ENCODE peak calls at places on chromosomes 7 and 10, in nine cellular contexts. One of them, this sample, is unnamed.

GRCh38 chr7:11946794-11947193 is 114.8 kb upstream of the THSD7A start:
- DNase-seq in skeletal muscle cell: no peak
- DNase-seq in tibial artery: no peak
- DNase-seq in epithelial cell of esophagus: no peak
- DNase-seq in lung: no peak
- DNase-seq in fibroblast of pulmonary artery: no peak
- DNase-seq in cardiac muscle cell: no peak
- DNase-seq in psoas muscle: no peak
- DNase-seq in lower lobe of right lung: no peak
- DNase-seq in this sample: no peak

GRCh38 chr7:50229964-50230363 is 74.6 kb upstream of the IKZF1 start:
- DNase-seq in epithelial cell of esophagus: no peak
- DNase-seq in tibial artery: no peak
- DNase-seq in fibroblast of pulmonary artery: peak; percentile 2
- DNase-seq in cardiac muscle cell: peak; percentile 1
- DNase-seq in lung: no peak
- DNase-seq in skeletal muscle cell: no peak
- DNase-seq in psoas muscle: no peak
- DNase-seq in lower lobe of right lung: no peak
- DNase-seq in this sample: no peak

GRCh38 chr10:73655257-73655989 is 406 bp downstream of the SYNPO2L start:
- DNase-seq in fibroblast of pulmonary artery: no peak
- DNase-seq in tibial artery: no peak
- DNase-seq in cardiac muscle cell: no peak
- DNase-seq in skeletal muscle cell: no peak
- DNase-seq in epithelial cell of esophagus: peak; percentile 56
- DNase-seq in lower lobe of right lung: no peak
- DNase-seq in psoas muscle: no peak
- DNase-seq in lung: no peak
- DNase-seq in this sample: no peak

GRCh38 chr7:39682042-39682441 is 58.7 kb downstream of the RALA start:
- DNase-seq in skeletal muscle cell: no peak
- DNase-seq in fibroblast of pulmonary artery: no peak
- DNase-seq in epithelial cell of esophagus: no peak
- DNase-seq in psoas muscle: no peak
- DNase-seq in lung: no peak
- DNase-seq in tibial artery: no peak
- DNase-seq in cardiac muscle cell: no peak
- DNase-seq in lower lobe of right lung: no peak
- DNase-seq in this sample: no peak

GRCh38 chr7:49001610-49002033 is 77.3 kb downstream of the CDC14C start:
- DNase-seq in epithelial cell of esophagus: peak; percentile 56
- DNase-seq in cardiac muscle cell: peak; percentile 2
- DNase-seq in skeletal muscle cell: no peak
- DNase-seq in psoas muscle: no peak
- DNase-seq in lower lobe of right lung: no peak
- DNase-seq in lung: no peak
- DNase-seq in fibroblast of pulmonary artery: peak; percentile 0
- DNase-seq in tibial artery: no peak
- DNase-seq in this sample: no peak

GRCh38 chr7:139597028-139597427 is 73.5 kb downstream of the CLEC2L start:
- DNase-seq in psoas muscle: no peak
- DNase-seq in skeletal muscle cell: no peak
- DNase-seq in lung: no peak
- DNase-seq in fibroblast of pulmonary artery: no peak
- DNase-seq in tibial artery: no peak
- DNase-seq in cardiac muscle cell: no peak
- DNase-seq in lower lobe of right lung: no peak
- DNase-seq in epithelial cell of esophagus: no peak
- DNase-seq in this sample: peak; percentile 56

GRCh38 chr7:131947661-131948060 is 391.2 kb upstream of the PODXL start:
- DNase-seq in tibial artery: no peak
- DNase-seq in skeletal muscle cell: no peak
- DNase-seq in cardiac muscle cell: no peak
- DNase-seq in fibroblast of pulmonary artery: no peak
- DNase-seq in lower lobe of right lung: no peak
- DNase-seq in lung: no peak
- DNase-seq in psoas muscle: no peak
- DNase-seq in epithelial cell of esophagus: no peak
- DNase-seq in this sample: peak; percentile 67

GRCh38 chr10:17056781-17057191 is 72.8 kb downstream of the CUBN start:
- DNase-seq in psoas muscle: no peak
- DNase-seq in skeletal muscle cell: no peak
- DNase-seq in tibial artery: no peak
- DNase-seq in fibroblast of pulmonary artery: peak; percentile 65
- DNase-seq in cardiac muscle cell: peak; percentile 57
- DNase-seq in epithelial cell of esophagus: peak; percentile 30
- DNase-seq in lung: no peak
- DNase-seq in lower lobe of right lung: no peak
- DNase-seq in this sample: no peak

GRCh38 chr10:103715430-103715829 is 139.9 kb downstream of the SH3PXD2A start:
- DNase-seq in tibial artery: no peak
- DNase-seq in psoas muscle: no peak
- DNase-seq in cardiac muscle cell: peak; percentile 47
- DNase-seq in epithelial cell of esophagus: peak; percentile 79
- DNase-seq in skeletal muscle cell: peak; percentile 60
- DNase-seq in lower lobe of right lung: no peak
- DNase-seq in fibroblast of pulmonary artery: peak; percentile 70
- DNase-seq in lung: no peak
- DNase-seq in this sample: no peak

GRCh38 chr10:5971886-5972285 is 5.5 kb downstream of the IL15RA start:
- DNase-seq in lung: peak; percentile 27
- DNase-seq in epithelial cell of esophagus: no peak
- DNase-seq in lower lobe of right lung: no peak
- DNase-seq in cardiac muscle cell: peak; percentile 67
- DNase-seq in fibroblast of pulmonary artery: peak; percentile 19
- DNase-seq in tibial artery: no peak
- DNase-seq in skeletal muscle cell: no peak
- DNase-seq in psoas muscle: no peak
- DNase-seq in this sample: peak; percentile 12

GRCh38 chr10:1274746-1275544 is 218.8 kb downstream of the WDR37 start:
- DNase-seq in psoas muscle: no peak
- DNase-seq in cardiac muscle cell: no peak
- DNase-seq in epithelial cell of esophagus: no peak
- DNase-seq in lower lobe of right lung: no peak
- DNase-seq in fibroblast of pulmonary artery: no peak
- DNase-seq in tibial artery: no peak
- DNase-seq in lung: no peak
- DNase-seq in skeletal muscle cell: no peak
- DNase-seq in this sample: no peak

GRCh38 chr7:3588341-3588740 is 287.3 kb downstream of the SDK1 start:
- DNase-seq in fibroblast of pulmonary artery: no peak
- DNase-seq in tibial artery: no peak
- DNase-seq in lower lobe of right lung: no peak
- DNase-seq in cardiac muscle cell: no peak
- DNase-seq in psoas muscle: no peak
- DNase-seq in skeletal muscle cell: no peak
- DNase-seq in lung: no peak
- DNase-seq in epithelial cell of esophagus: peak; percentile 70
- DNase-seq in this sample: no peak

GRCh38 chr7:3591150-3591549 is 290.1 kb downstream of the SDK1 start:
- DNase-seq in skeletal muscle cell: no peak
- DNase-seq in lung: no peak
- DNase-seq in tibial artery: no peak
- DNase-seq in cardiac muscle cell: no peak
- DNase-seq in epithelial cell of esophagus: no peak
- DNase-seq in lower lobe of right lung: no peak
- DNase-seq in psoas muscle: no peak
- DNase-seq in fibroblast of pulmonary artery: no peak
- DNase-seq in this sample: no peak

GRCh38 chr7:3589756-3590155 is 288.7 kb downstream of the SDK1 start:
- DNase-seq in cardiac muscle cell: no peak
- DNase-seq in epithelial cell of esophagus: peak; percentile 88
- DNase-seq in psoas muscle: no peak
- DNase-seq in tibial artery: no peak
- DNase-seq in fibroblast of pulmonary artery: no peak
- DNase-seq in skeletal muscle cell: no peak
- DNase-seq in lower lobe of right lung: no peak
- DNase-seq in lung: no peak
- DNase-seq in this sample: no peak

GRCh38 chr7:3591944-3592343 is 290.9 kb downstream of the SDK1 start:
- DNase-seq in psoas muscle: no peak
- DNase-seq in fibroblast of pulmonary artery: no peak
- DNase-seq in cardiac muscle cell: no peak
- DNase-seq in lung: no peak
- DNase-seq in lower lobe of right lung: no peak
- DNase-seq in tibial artery: no peak
- DNase-seq in skeletal muscle cell: no peak
- DNase-seq in epithelial cell of esophagus: no peak
- DNase-seq in this sample: no peak

GRCh38 chr7:3592438-3593134 is 291.5 kb downstream of the SDK1 start:
- DNase-seq in tibial artery: no peak
- DNase-seq in lower lobe of right lung: no peak
- DNase-seq in lung: no peak
- DNase-seq in fibroblast of pulmonary artery: no peak
- DNase-seq in skeletal muscle cell: no peak
- DNase-seq in cardiac muscle cell: no peak
- DNase-seq in psoas muscle: no peak
- DNase-seq in epithelial cell of esophagus: no peak
- DNase-seq in this sample: no peak
- H3K4me3 ChIP-seq in tibial artery: no peak overlapping the region
- H3K4me3 ChIP-seq in lower lobe of right lung: no peak overlapping the region
- H3K4me3 ChIP-seq in lung: no peak overlapping the region
- H3K4me3 ChIP-seq in fibroblast of pulmonary artery: no peak overlapping the region
- H3K4me3 ChIP-seq in skeletal muscle cell: no peak overlapping the region
- H3K4me3 ChIP-seq in cardiac muscle cell: no peak overlapping the region
- H3K4me3 ChIP-seq in psoas muscle: no peak overlapping the region
- H3K4me3 ChIP-seq in epithelial cell of esophagus: no peak overlapping the region
- H3K4me3 ChIP-seq in this sample: no peak overlapping the region

GRCh38 chr7:106863216-106863997 is 1.7 kb upstream of the PIK3CG start:
- DNase-seq in psoas muscle: no peak
- DNase-seq in tibial artery: no peak
- DNase-seq in lung: no peak
- DNase-seq in cardiac muscle cell: no peak
- DNase-seq in epithelial cell of esophagus: no peak
- DNase-seq in lower lobe of right lung: no peak
- DNase-seq in fibroblast of pulmonary artery: no peak
- DNase-seq in skeletal muscle cell: no peak
- DNase-seq in this sample: no peak

GRCh38 chr7:106867641-106868351 is 2.7 kb downstream of the PIK3CG start:
- DNase-seq in cardiac muscle cell: no peak
- DNase-seq in lung: no peak
- DNase-seq in lower lobe of right lung: no peak
- DNase-seq in skeletal muscle cell: no peak
- DNase-seq in fibroblast of pulmonary artery: no peak
- DNase-seq in psoas muscle: peak; percentile 12
- DNase-seq in epithelial cell of esophagus: no peak
- DNase-seq in tibial artery: no peak
- DNase-seq in this sample: no peak

GRCh38 chr7:106864298-106865081 is 592 bp upstream of the PIK3CG start:
- DNase-seq in cardiac muscle cell: peak; percentile 10
- DNase-seq in fibroblast of pulmonary artery: no peak
- DNase-seq in lower lobe of right lung: no peak
- DNase-seq in tibial artery: no peak
- DNase-seq in skeletal muscle cell: no peak
- DNase-seq in epithelial cell of esophagus: no peak
- DNase-seq in lung: no peak
- DNase-seq in psoas muscle: no peak
- DNase-seq in this sample: no peak

GRCh38 chr7:106866298-106867281 is 1.5 kb downstream of the PIK3CG start:
- DNase-seq in skeletal muscle cell: no peak
- DNase-seq in lower lobe of right lung: no peak
- DNase-seq in lung: no peak
- DNase-seq in epithelial cell of esophagus: no peak
- DNase-seq in fibroblast of pulmonary artery: no peak
- DNase-seq in psoas muscle: no peak
- DNase-seq in cardiac muscle cell: no peak
- DNase-seq in tibial artery: no peak
- DNase-seq in this sample: no peak

GRCh38 chr7:106865130-106866115 is at the start of gene PIK3CG:
- DNase-seq in skeletal muscle cell: no peak
- DNase-seq in tibial artery: no peak
- DNase-seq in epithelial cell of esophagus: no peak
- DNase-seq in cardiac muscle cell: peak; percentile 28
- DNase-seq in fibroblast of pulmonary artery: peak; percentile 3
- DNase-seq in psoas muscle: no peak
- DNase-seq in lung: no peak
- DNase-seq in lower lobe of right lung: no peak
- DNase-seq in this sample: no peak
- H3K4me3 ChIP-seq in skeletal muscle cell: no peak within 1 kb of the TSS
- H3K4me3 ChIP-seq in tibial artery: peak within 1 kb of the TSS; percentile 30
- H3K4me3 ChIP-seq in epithelial cell of esophagus: no peak within 1 kb of the TSS
- H3K4me3 ChIP-seq in cardiac muscle cell: no peak within 1 kb of the TSS
- H3K4me3 ChIP-seq in fibroblast of pulmonary artery: no peak within 1 kb of the TSS
- H3K4me3 ChIP-seq in psoas muscle: peak within 1 kb of the TSS; percentile 49
- H3K4me3 ChIP-seq in lung: no peak within 1 kb of the TSS
- H3K4me3 ChIP-seq in lower lobe of right lung: peak within 1 kb of the TSS; percentile 57
- H3K4me3 ChIP-seq in this sample: peak within 1 kb of the TSS; percentile 27

GRCh38 chr10:126905776-126906703 is 812 bp downstream of the DOCK1 start:
- DNase-seq in skeletal muscle cell: no peak
- DNase-seq in cardiac muscle cell: peak; percentile 43
- DNase-seq in tibial artery: peak; percentile 32
- DNase-seq in lower lobe of right lung: no peak
- DNase-seq in lung: no peak
- DNase-seq in epithelial cell of esophagus: peak; percentile 24
- DNase-seq in psoas muscle: no peak
- DNase-seq in fibroblast of pulmonary artery: peak; percentile 31
- DNase-seq in this sample: no peak

GRCh38 chr10:126903646-126904360 is 1.4 kb upstream of the DOCK1 start:
- DNase-seq in psoas muscle: no peak
- DNase-seq in lung: no peak
- DNase-seq in fibroblast of pulmonary artery: no peak
- DNase-seq in cardiac muscle cell: no peak
- DNase-seq in epithelial cell of esophagus: no peak
- DNase-seq in skeletal muscle cell: no peak
- DNase-seq in lower lobe of right lung: no peak
- DNase-seq in tibial artery: no peak
- DNase-seq in this sample: no peak

GRCh38 chr10:126904807-126905686 is at the start of gene DOCK1:
- DNase-seq in fibroblast of pulmonary artery: peak; percentile 73
- DNase-seq in psoas muscle: peak; percentile 71
- DNase-seq in cardiac muscle cell: peak; percentile 78
- DNase-seq in skeletal muscle cell: peak; percentile 29
- DNase-seq in lower lobe of right lung: peak; percentile 80
- DNase-seq in lung: peak; percentile 75
- DNase-seq in epithelial cell of esophagus: peak; percentile 80
- DNase-seq in tibial artery: peak; percentile 71
- DNase-seq in this sample: no peak

GRCh38 chr10:126902157-126902556 is 3.1 kb upstream of the DOCK1 start:
- DNase-seq in psoas muscle: no peak
- DNase-seq in cardiac muscle cell: peak; percentile 83
- DNase-seq in skeletal muscle cell: peak; percentile 47
- DNase-seq in fibroblast of pulmonary artery: peak; percentile 63
- DNase-seq in tibial artery: no peak
- DNase-seq in epithelial cell of esophagus: peak; percentile 90
- DNase-seq in lower lobe of right lung: no peak
- DNase-seq in lung: peak; percentile 41
- DNase-seq in this sample: no peak

GRCh38 chr10:126904493-126904806 is 778 bp upstream of the DOCK1 start:
- DNase-seq in skeletal muscle cell: no peak
- DNase-seq in tibial artery: no peak
- DNase-seq in psoas muscle: no peak
- DNase-seq in lower lobe of right lung: no peak
- DNase-seq in lung: no peak
- DNase-seq in fibroblast of pulmonary artery: no peak
- DNase-seq in cardiac muscle cell: no peak
- DNase-seq in epithelial cell of esophagus: no peak
- DNase-seq in this sample: no peak
- H3K4me3 ChIP-seq in skeletal muscle cell: peak overlapping the region; percentile 73
- H3K4me3 ChIP-seq in tibial artery: peak overlapping the region; percentile 99
- H3K4me3 ChIP-seq in psoas muscle: peak overlapping the region; percentile 66
- H3K4me3 ChIP-seq in lower lobe of right lung: peak overlapping the region; percentile 77
- H3K4me3 ChIP-seq in lung: peak overlapping the region; percentile 82
- H3K4me3 ChIP-seq in fibroblast of pulmonary artery: peak overlapping the region; percentile 74
- H3K4me3 ChIP-seq in cardiac muscle cell: peak overlapping the region; percentile 98
- H3K4me3 ChIP-seq in epithelial cell of esophagus: peak overlapping the region; percentile 55
- H3K4me3 ChIP-seq in this sample: peak overlapping the region; percentile 87

GRCh38 chr7:137898839-137899681 is 52.3 kb upstream of the DGKI start:
- DNase-seq in skeletal muscle cell: no peak
- DNase-seq in lung: peak; percentile 72
- DNase-seq in epithelial cell of esophagus: peak; percentile 70
- DNase-seq in tibial artery: peak; percentile 90
- DNase-seq in lower lobe of right lung: peak; percentile 82
- DNase-seq in cardiac muscle cell: peak; percentile 83
- DNase-seq in psoas muscle: peak; percentile 86
- DNase-seq in fibroblast of pulmonary artery: peak; percentile 79
- DNase-seq in this sample: no peak
- H3K4me3 ChIP-seq in skeletal muscle cell: no peak overlapping the region
- H3K4me3 ChIP-seq in lung: no peak overlapping the region
- H3K4me3 ChIP-seq in epithelial cell of esophagus: no peak overlapping the region
- H3K4me3 ChIP-seq in tibial artery: no peak overlapping the region
- H3K4me3 ChIP-seq in lower lobe of right lung: no peak overlapping the region
- H3K4me3 ChIP-seq in cardiac muscle cell: no peak overlapping the region
- H3K4me3 ChIP-seq in psoas muscle: peak overlapping the region; percentile 28
- H3K4me3 ChIP-seq in fibroblast of pulmonary artery: no peak overlapping the region
- H3K4me3 ChIP-seq in this sample: no peak overlapping the region

This sample was measured in vagina.